ENCODE peak calls at places on chromosomes 12 and 14, in nine cellular contexts. I, B, X, K, W, F, C, J and E are unnamed samples. For H3K4me1, the result is how much of the 10 kb centered on the place peaks cover.

GRCh38 chr12:57893460-57894353 is 47.2 kb upstream of the CTDSP2 start:
- DNase-seq in I (peak), B (no peak), X (peak), K (peak), W (peak), F (peak), C (peak), J (peak), E (no peak)

GRCh38 chr12:107328442-107329133 is 235.2 kb upstream of the CRY1 start:
- DNase-seq in I (no peak), B (peak), X (no peak), K (no peak), W (no peak), F (no peak), C (no peak), J (no peak), E (no peak)

GRCh38 chr12:12835378-12836145 is 22.4 kb downstream of the DDX47 start:
- DNase-seq in I (peak), B (peak), X (no peak), K (no peak), W (no peak), F (no peak), C (peak), J (no peak), E (peak)

GRCh38 chr12:124837958-124838803 is 25.5 kb downstream of the SCARB1 start:
- DNase-seq in I (peak), B (peak), X (peak), K (peak), W (peak), F (peak), C (peak), J (peak), E (no peak)

GRCh38 chr14:93095742-93096510 is 19.8 kb downstream of the ITPK1 start:
- DNase-seq in I (no peak), B (no peak), X (no peak), K (no peak), W (no peak), F (no peak), C (no peak), J (no peak), E (no peak)

GRCh38 chr14:91380610-91381371 is 36.8 kb downstream of the CCDC88C start:
- DNase-seq in I (no peak), B (no peak), X (no peak), K (no peak), W (peak), F (no peak), C (no peak), J (no peak), E (no peak)

GRCh38 chr12:1047898-1048660 is 57.1 kb downstream of the ERC1 start:
- DNase-seq in I (no peak), B (no peak), X (no peak), K (no peak), W (no peak), F (no peak), C (no peak), J (no peak), E (no peak)

GRCh38 chr14:55417955-55418354 is 6.3 kb upstream of the ATG14 start:
- DNase-seq in I (no peak), B (no peak), X (no peak), K (no peak), W (no peak), F (no peak), C (no peak), J (no peak), E (no peak)

GRCh38 chr14:104782823-104783170 is 12.8 kb downstream of the AKT1 start:
- DNase-seq in I (no peak), B (no peak), X (no peak), K (no peak), W (no peak), F (no peak), C (no peak), J (no peak), E (no peak)

DNA sequence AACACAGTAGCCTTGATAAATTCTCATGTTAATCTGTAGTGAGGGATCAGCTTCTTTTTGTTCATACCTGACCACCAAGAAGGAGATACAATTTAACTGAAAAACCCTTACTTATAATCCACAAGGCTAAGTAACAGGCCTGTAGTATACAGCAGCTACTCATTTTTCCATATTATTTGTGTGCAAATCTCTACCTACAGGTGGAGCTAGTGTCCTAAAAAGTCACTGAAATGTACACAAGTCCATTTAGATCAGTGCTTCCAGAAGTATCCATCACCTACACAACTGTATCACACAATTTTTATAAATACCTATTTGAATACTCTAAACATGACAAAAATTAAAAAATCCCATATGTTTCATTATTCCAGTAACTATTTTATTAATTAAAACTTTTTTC is 173.2 kb downstream of the SLC35F4 start:
- DNase-seq in I (no peak), B (peak), X (no peak), K (peak), W (no peak), F (no peak), C (no peak), J (no peak), E (no peak)
- TF ChIP-seq CTCF in I (peak), B (peak), X (no peak), K (no peak), W (peak), F (no peak), C (no peak), J (peak), E (peak)

DNA sequence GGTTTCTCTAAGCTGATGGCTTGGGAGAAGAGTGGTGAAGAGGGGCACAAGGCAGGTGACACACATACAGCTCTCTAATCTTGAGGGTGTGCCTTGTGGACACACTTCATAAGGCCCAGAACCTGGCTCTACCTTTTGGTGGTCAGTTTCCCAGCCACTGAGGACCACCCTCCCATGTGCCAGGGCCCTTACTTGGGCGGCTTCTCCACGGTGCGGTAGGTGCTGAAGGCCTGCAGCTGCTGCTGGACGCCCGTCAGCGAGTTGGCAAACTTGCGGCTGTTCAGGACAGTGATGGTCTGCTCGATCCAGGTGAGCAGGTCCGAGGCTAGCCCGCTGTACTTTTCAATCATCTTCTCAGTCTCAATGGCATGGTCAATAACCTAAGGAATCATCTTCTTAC is 80.2 kb downstream of the SPTB start:
- DNase-seq in I (no peak), B (no peak), X (no peak), K (no peak), W (no peak), F (no peak), C (no peak), J (no peak), E (no peak)
- H3K4me1 ChIP-seq in I (under half), B (under half), X (under half), K (under half), W (under half), F (under half), C (under half), J (under half), E (under half)

DNA sequence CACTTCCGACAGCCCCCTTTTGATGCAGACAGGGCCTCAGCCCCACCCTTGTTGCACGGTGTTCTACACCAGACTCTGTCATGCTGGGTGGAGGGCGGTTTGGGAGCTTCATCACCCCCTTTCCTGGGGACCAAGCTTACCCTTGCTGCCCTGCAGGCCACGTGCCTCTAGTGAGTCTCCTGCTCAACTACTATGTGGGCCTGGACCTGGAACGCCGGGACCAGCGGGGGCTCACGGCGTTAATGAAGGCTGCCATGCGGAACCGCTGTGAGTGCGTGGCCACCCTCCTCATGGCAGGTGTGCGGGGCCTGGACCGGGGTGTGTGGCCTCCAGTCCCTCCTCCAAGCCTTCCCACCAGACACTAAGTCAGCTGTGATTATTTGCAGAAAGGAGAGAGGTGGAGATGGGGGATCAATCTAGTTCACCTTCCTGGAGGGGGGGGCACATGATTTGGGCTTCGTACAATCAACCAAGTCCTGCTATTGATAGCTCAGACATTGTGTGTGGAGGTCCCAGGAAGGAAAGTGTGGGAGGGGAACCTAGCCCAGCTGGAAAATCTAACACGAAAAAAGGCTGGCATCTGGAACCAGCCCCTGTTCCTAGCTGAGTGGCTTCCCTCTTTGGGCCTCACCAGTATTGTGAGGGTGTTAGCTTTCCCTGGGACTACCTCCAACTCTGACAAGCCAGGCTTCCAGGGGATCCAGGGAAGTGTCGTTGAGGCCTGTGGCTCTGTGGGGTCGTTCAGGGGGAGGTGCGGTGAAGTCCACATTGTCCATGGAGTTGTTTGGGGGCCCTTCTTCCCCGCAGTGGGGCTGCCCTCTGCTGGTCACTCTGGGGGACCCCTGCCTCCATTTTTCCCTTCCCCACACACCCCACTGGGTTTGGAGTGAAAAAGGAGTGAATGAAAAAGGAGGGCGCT is 1.6 kb downstream of the ANKRD33 start:
- DNase-seq in I (no peak), B (no peak), X (no peak), K (no peak), W (no peak), F (no peak), C (no peak), J (no peak), E (peak)
- TF ChIP-seq CTCF in I (no peak), B (peak), X (no peak), K (no peak), W (peak), F (no peak), C (no peak), J (no peak), E (peak)

GRCh38 chr14:73754911-73755360 is 40.8 kb upstream of the PNMA1 start:
- DNase-seq in I (peak), B (no peak), X (no peak), K (peak), W (peak), F (no peak), C (no peak), J (no peak), E (no peak)

GRCh38 chr14:73752297-73752992 is 38.3 kb upstream of the PNMA1 start:
- DNase-seq in I (peak), B (peak), X (no peak), K (peak), W (peak), F (peak), C (no peak), J (peak), E (no peak)

GRCh38 chr14:73753043-73753886 is 39.1 kb upstream of the PNMA1 start:
- DNase-seq in I (no peak), B (no peak), X (no peak), K (peak), W (peak), F (no peak), C (no peak), J (peak), E (no peak)

GRCh38 chr14:73755434-73756014 is 41.3 kb upstream of the PNMA1 start:
- DNase-seq in I (peak), B (no peak), X (no peak), K (peak), W (peak), F (no peak), C (no peak), J (peak), E (no peak)

DNA sequence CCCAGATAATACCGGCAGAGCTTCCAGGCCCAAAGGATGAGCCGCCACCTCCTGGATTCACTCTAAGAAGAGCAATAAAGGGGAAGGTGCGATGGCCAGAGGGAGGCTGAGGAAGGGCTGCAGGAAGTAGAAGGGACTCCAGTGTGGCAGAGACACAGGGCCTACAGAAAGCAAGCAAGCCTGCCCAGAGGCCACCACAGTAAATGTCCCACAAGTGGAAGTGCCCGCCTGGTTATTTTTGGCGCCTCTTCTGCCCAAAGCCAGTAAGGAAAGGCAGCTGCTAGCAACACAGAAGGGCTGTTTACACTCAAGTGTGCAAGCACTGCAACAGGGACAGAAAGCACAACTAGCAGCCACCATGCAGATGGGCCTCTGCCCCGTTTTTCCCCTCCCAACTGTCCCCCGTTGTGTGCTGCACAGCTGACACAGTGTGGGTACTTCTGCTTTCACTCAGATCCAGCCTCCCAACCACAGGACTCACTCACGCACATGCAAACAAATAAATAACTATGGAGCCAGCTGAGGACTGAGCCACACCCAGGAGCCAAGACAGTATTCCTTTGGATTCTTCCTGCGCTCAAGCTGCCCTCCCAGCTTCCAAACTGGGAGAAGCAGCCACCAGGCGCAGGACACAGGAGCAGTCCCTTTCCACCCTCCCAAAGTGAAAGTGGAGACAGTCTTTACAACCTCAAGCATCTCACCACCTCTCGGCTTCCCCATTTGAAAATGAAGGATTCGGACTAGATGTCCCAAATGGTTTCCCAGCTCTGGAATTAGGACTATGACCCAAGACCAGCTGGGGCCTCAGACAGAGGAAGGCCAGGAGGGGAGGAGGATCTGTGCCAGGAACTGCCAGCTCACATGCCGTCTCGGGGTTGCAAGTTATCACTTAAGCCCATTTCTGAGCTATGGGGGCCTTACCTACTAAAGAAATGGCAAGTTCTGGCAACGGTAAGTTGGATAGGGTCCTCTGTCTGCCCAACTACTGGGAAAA is 40.0 kb upstream of the PNMA1 start:
- DNase-seq in I (peak), B (peak), X (no peak), K (peak), W (no peak), F (no peak), C (no peak), J (peak), E (no peak)
- H3K4me1 ChIP-seq in I (half or more), B (half or more), X (half or more), K (half or more), W (half or more), F (half or more), C (half or more), J (half or more), E (half or more)

DNA sequence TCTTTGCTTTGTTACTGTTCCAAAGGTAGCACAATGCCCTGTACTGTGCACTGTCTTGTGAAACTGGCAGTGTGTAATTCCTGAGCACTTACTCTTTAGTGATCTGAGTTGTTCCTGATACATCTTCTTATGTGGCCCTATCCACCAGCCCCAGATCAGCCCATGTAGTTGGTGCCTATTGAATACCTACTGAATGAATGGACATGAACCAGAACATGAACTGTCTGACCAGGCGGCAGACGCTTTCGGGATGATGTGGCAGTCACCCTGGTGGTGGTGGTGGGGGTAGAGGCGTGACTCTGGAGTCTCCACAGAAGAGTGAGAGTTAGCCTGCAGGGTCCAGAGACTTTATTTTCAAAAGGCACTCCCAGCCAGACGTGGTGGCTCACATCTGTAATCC is 46.6 kb upstream of the PAPOLA start:
- DNase-seq in I (no peak), B (no peak), X (no peak), K (no peak), W (no peak), F (no peak), C (no peak), J (no peak), E (no peak)
- TF ChIP-seq CTCF in I (no peak), B (no peak), X (no peak), K (no peak), W (no peak), F (no peak), C (no peak), J (no peak), E (no peak)

DNA sequence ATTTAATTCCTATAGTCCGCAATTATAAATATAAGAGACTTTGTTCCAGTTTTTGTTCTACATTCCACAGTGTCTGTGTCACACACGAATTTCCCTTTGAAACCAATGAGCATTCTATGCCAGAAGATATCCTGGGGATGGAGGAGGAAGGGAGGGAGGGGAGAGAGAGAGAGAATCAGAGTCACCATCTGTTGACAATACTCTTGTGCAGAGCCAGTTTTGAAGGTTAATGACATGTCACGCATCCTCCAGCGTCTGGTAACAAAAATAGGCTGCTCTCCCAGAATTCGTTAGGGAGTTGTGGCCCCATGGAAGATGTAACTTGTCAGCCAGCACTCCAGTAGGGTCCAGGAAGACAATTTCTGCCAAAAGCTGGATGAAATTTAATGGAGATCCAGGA is 213.5 kb upstream of the KRR1 start:
- DNase-seq in I (peak), B (peak), X (no peak), K (no peak), W (no peak), F (no peak), C (peak), J (peak), E (no peak)
- H3K4me1 ChIP-seq in I (half or more), B (half or more), X (half or more), K (under half), W (half or more), F (under half), C (under half), J (under half), E (half or more)

GRCh38 chr12:54658306-54659264 is 10.4 kb upstream of the DCD start:
- DNase-seq in I (peak), B (peak), X (no peak), K (peak), W (peak), F (no peak), C (no peak), J (no peak), E (peak)
- TF ChIP-seq CTCF in I (peak), B (peak), X (no peak), K (no peak), W (peak), F (no peak), C (peak), J (peak), E (peak)

GRCh38 chr14:75440733-75441474 is 13.1 kb downstream of the JDP2 start:
- DNase-seq in I (peak), B (no peak), X (peak), K (no peak), W (peak), F (peak), C (peak), J (no peak), E (no peak)

GRCh38 chr14:75437201-75438143 is 9.7 kb downstream of the JDP2 start:
- DNase-seq in I (no peak), B (no peak), X (no peak), K (no peak), W (no peak), F (no peak), C (no peak), J (no peak), E (no peak)

GRCh38 chr14:75435473-75435872 is 7.7 kb downstream of the JDP2 start:
- DNase-seq in I (no peak), B (no peak), X (no peak), K (no peak), W (no peak), F (no peak), C (no peak), J (no peak), E (no peak)

GRCh38 chr14:75439989-75440388 is 12.2 kb downstream of the JDP2 start:
- DNase-seq in I (no peak), B (no peak), X (no peak), K (no peak), W (no peak), F (no peak), C (no peak), J (no peak), E (no peak)

DNA sequence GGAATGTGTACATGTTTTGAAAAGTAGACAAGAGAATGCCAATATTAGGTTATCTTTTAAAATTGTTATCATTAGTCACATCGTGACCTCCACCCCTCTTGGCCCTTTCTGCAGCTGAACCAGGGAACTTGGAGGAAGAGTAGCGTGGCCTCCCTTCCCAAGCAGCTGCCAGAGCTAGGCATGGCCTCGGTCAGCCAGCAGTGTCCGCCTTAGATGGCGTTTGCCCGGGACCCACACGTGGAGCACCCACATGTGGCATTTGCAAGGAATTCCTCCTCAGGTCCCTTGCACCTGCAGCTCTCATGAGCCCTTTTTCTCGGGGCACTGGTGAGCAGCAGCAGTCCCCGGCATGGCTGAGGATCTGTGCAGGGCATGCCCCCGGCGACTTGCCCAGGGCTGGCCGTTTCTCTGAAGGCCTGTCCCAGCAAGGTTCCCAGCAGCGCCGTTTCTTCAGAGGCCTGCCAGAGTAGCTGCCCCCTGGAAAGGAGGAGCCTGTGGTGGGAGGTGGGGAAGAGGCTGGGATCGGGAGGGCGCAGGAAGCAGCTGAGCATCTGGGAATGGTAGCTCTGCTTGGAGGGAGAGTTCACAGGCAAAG is 10.8 kb downstream of the JDP2 start:
- DNase-seq in I (no peak), B (no peak), X (no peak), K (no peak), W (no peak), F (no peak), C (no peak), J (no peak), E (no peak)
- H3K4me1 ChIP-seq in I (under half), B (under half), X (half or more), K (under half), W (half or more), F (under half), C (under half), J (half or more), E (under half)